ENCODE peak calls at places on chromosomes 1 and 21, in four cellular contexts. R is HT-29, N is activated B cell treated with CpG ODN at 0.5 μM for 24 hours, J is WTC11. Y is an unnamed sample.

GRCh38 chr1:209667701-209668100 is 7.5 kb upstream of the G0S2 start:
- DNase-seq in R (no peak), N (no peak), J (no peak), Y (no peak)

GRCh38 chr1:159177273-159177907 is 6.0 kb downstream of the CADM3 start:
- DNase-seq in R (peak; percentile 77), N (no peak), J (peak; percentile 73), Y (peak; percentile 60)

GRCh38 chr1:17239420-17239819 is 9.5 kb upstream of the PADI3 start:
- DNase-seq in R (peak; percentile 82), N (no peak), J (peak; percentile 82), Y (peak; percentile 83)

GRCh38 chr1:27473755-27474154 is 16.2 kb downstream of the WASF2 start:
- DNase-seq in R (no peak), N (no peak), J (no peak), Y (no peak)

GRCh38 chr1:236896716-236897115 is 101.6 kb downstream of the MTR start:
- DNase-seq in R (no peak), N (no peak), J (no peak), Y (no peak)

GRCh38 chr21:45871616-45872236 is 109.8 kb upstream of the COL6A1 start:
- DNase-seq in R (no peak), N (no peak), J (no peak), Y (no peak)

GRCh38 chr1:161013591-161014513 is 7.1 kb downstream of the F11R start:
- DNase-seq in R (peak; percentile 96), N (peak; percentile 55), J (peak; percentile 79), Y (no peak)

GRCh38 chr1:2233997-2234761 is 6.1 kb downstream of the SKI start:
- DNase-seq in R (peak; percentile 38), N (no peak), J (no peak), Y (peak; percentile 85)

GRCh38 chr1:229756666-229757065 is 130.6 kb downstream of the URB2 start:
- DNase-seq in R (no peak), N (no peak), J (no peak), Y (no peak)